ENCODE peak calls at places on chromosome 5, in four cellular contexts. J is SK-N-DZ; A is stimulated activated CD4-positive, alpha-beta T cell treated with anti-CD3 and anti-CD28 coated beads, Interleukin-4, amount 100 ng/mL, for 1 hour; H is mucosa of gallbladder. O is an unnamed sample.

GRCh38 chr5:40755407-40756365 is at the start of gene TTC33:
- DNase-seq in J (peak), H (peak), A (peak), O (peak)

GRCh38 chr5:179731791-179732411 is 721 bp upstream of the MAML1 start:
- DNase-seq in J (no peak), H (no peak), A (peak), O (peak)

GRCh38 chr5:169706758-169707450 is 69.8 kb downstream of the DOCK2 start:
- DNase-seq in A (no peak), J (no peak), H (no peak), O (no peak)

GRCh38 chr5:68528877-68529276 is 313.3 kb downstream of the PIK3R1 start:
- DNase-seq in H (no peak), A (no peak), J (no peak), O (no peak)

GRCh38 chr5:137660349-137660817 is 75.5 kb downstream of the KLHL3 start:
- DNase-seq in A (peak), J (peak), H (peak), O (peak)

GRCh38 chr5:140466981-140467742 is 65.5 kb downstream of the ANKHD1 start:
- DNase-seq in H (no peak), A (no peak), J (no peak), O (no peak)

GRCh38 chr5:14528926-14529325 is 52.7 kb upstream of the OTULINL start:
- DNase-seq in A (no peak), J (peak), H (no peak), O (no peak)

GRCh38 chr5:105554613-105555169 is 1992.1 kb upstream of the NUDT12 start:
- DNase-seq in A (no peak), J (no peak), H (no peak), O (no peak)

GRCh38 chr5:5014836-5015235 is 125.3 kb upstream of the ADAMTS16 start:
- DNase-seq in A (no peak), H (no peak), J (no peak), O (no peak)

GRCh38 chr5:30502277-30502676 is 691.2 kb upstream of the CDH6 start:
- DNase-seq in J (no peak), A (no peak), H (no peak), O (peak)

GRCh38 chr5:179310439-179311090 is 34.7 kb downstream of the ADAMTS2 start:
- DNase-seq in J (no peak), A (no peak), H (no peak), O (no peak)

GRCh38 chr5:133371371-133372155 is 240.8 kb downstream of the FSTL4 start:
- DNase-seq in J (no peak), H (no peak), A (no peak), O (no peak)

GRCh38 chr5:5025098-5025773 is 114.9 kb upstream of the ADAMTS16 start:
- DNase-seq in J (no peak), H (no peak), A (no peak), O (no peak)

GRCh38 chr5:172005708-172006377 is 595 bp downstream of the FBXW11 start:
- DNase-seq in H (peak), J (peak), A (peak), O (peak)

GRCh38 chr5:1168751-1169607 is 32.4 kb upstream of the SLC6A19 start:
- DNase-seq in J (no peak), A (no peak), H (no peak), O (no peak)

GRCh38 chr5:176733586-176734262 is 76.6 kb upstream of the UNC5A start:
- DNase-seq in H (no peak), A (no peak), J (no peak), O (no peak)

GRCh38 chr5:324736-325612 is 3.5 kb downstream of the AHRR start:
- DNase-seq in A (no peak), H (no peak), J (no peak), O (no peak)

GRCh38 chr5:25713259-25713658 is 1068.5 kb upstream of the CDH10 start:
- DNase-seq in H (no peak), J (no peak), A (no peak), O (no peak)

GRCh38 chr5:116771466-116772151 is 197.0 kb upstream of the SEMA6A start:
- DNase-seq in J (no peak), A (no peak), H (no peak), O (no peak)

GRCh38 chr5:173028811-173029327 is 27.3 kb upstream of the CREBRF start:
- DNase-seq in J (no peak), H (no peak), A (no peak), O (no peak)

GRCh38 chr5:54821445-54822330 is 163.7 kb downstream of the ESM1 start:
- DNase-seq in A (no peak), J (no peak), H (no peak), O (no peak)

GRCh38 chr5:179327026-179327735 is 18.1 kb downstream of the ADAMTS2 start:
- DNase-seq in J (no peak), H (no peak), A (no peak), O (no peak)

GRCh38 chr5:144335561-144335960 is 164.9 kb downstream of the KCTD16 start:
- DNase-seq in H (no peak), A (no peak), J (no peak), O (no peak)

GRCh38 chr5:118354806-118355205 is 633.5 kb downstream of the DTWD2 start:
- DNase-seq in A (no peak), H (no peak), J (no peak), O (no peak)

O was measured in Calu3.